ENCODE peak calls at places on chromosome 15, in ten cellular contexts. Y is colonic mucosa; Q is nephron progenitor cell; P is Right ventricle myocardium inferior; K is Kasumi-1; E is skeletal muscle cell; W is retinal pigment epithelial cell; C is stimulated activated naive CD8-positive, alpha-beta T cell treated with anti-CD3 and anti-CD28 coated beads, Interleukin-15, Interleukin-2, amounts not matched to agents 100 U/mL and 50 U/mL, for 24 hours; F is activated CD4-positive, alpha-beta T cell treated with anti-CD3 and anti-CD28 coated beads, Interleukin-2, amount 10 ng/mL, durations not matched to agents 7 days and 5 days; M is EH. R is an unnamed sample.

GRCh38 chr15:84840741-84841429 is 23.7 kb downstream of the ALPK3 start:
- DNase-seq in M (peak), Y (peak), W (peak), F (no peak), C (no peak), Q (no peak), K (no peak), P (peak), E (no peak), R (peak)

GRCh38 chr15:40747685-40748631 is 7.1 kb downstream of the RMDN3 start:
- DNase-seq in Y (no peak), Q (no peak), E (no peak), K (no peak), M (no peak), F (no peak), C (no peak), P (no peak), W (no peak), R (no peak)

GRCh38 chr15:57665939-57666338 is 40.6 kb upstream of the POLR2M start:
- DNase-seq in M (peak), P (no peak), Q (no peak), E (no peak), F (no peak), K (no peak), C (no peak), W (no peak), Y (no peak), R (no peak)

GRCh38 chr15:99564221-99565030 is 1.4 kb upstream of the MEF2A start:
- DNase-seq in W (peak), P (no peak), F (no peak), C (no peak), E (no peak), Q (peak), Y (peak), M (peak), K (peak), R (peak)

GRCh38 chr15:75215107-75216004 is 13.7 kb downstream of the C15orf39 start:
- DNase-seq in K (no peak), C (no peak), P (peak), E (no peak), W (no peak), M (no peak), F (no peak), Q (no peak), Y (no peak), R (no peak)

GRCh38 chr15:42404461-42405235 is 45.3 kb downstream of the CAPN3 start:
- DNase-seq in P (no peak), M (no peak), Q (no peak), W (peak), F (no peak), K (no peak), Y (no peak), C (no peak), E (no peak), R (no peak)

GRCh38 chr15:77851086-77851485 is 218.4 kb upstream of the LINGO1 start:
- DNase-seq in P (no peak), C (no peak), M (no peak), Q (no peak), Y (no peak), F (no peak), K (no peak), E (no peak), W (no peak), R (no peak)

GRCh38 chr15:58420579-58421043 is 11.2 kb upstream of the LIPC start:
- DNase-seq in K (no peak), F (no peak), W (no peak), Q (no peak), Y (no peak), C (no peak), E (no peak), P (no peak), M (no peak), R (no peak)

GRCh38 chr15:52004806-52005205 is 14.2 kb upstream of the MAPK6 start:
- DNase-seq in C (no peak), F (no peak), M (no peak), Q (no peak), Y (no peak), W (no peak), K (no peak), E (no peak), P (no peak), R (no peak)

GRCh38 chr15:35697549-35698299 is 151.8 kb upstream of the DPH6 start:
- DNase-seq in P (no peak), W (peak), K (no peak), Y (no peak), F (no peak), C (no peak), Q (no peak), E (no peak), M (peak), R (no peak)

GRCh38 chr15:96322401-96323249 is 7.9 kb upstream of the NR2F2 start:
- DNase-seq in W (no peak), Q (peak), E (no peak), P (peak), Y (peak), C (no peak), M (peak), K (no peak), F (no peak), R (no peak)

GRCh38 chr15:74955796-74956647 is 550 bp downstream of the RPP25 start:
- DNase-seq in E (no peak), Q (peak), Y (peak), M (peak), K (peak), C (peak), F (peak), W (no peak), P (peak), R (no peak)

GRCh38 chr15:99148851-99149276 is 44.0 kb downstream of the SYNM start:
- DNase-seq in F (no peak), C (no peak), W (no peak), Q (no peak), E (no peak), P (no peak), K (no peak), M (no peak), Y (no peak), R (no peak)

GRCh38 chr15:50183112-50183794 is 1.3 kb downstream of the SLC27A2 start:
- DNase-seq in K (no peak), Y (peak), W (no peak), P (no peak), E (no peak), Q (no peak), F (peak), M (no peak), C (peak), R (no peak)

GRCh38 chr15:91357011-91357410 is 257.0 kb downstream of the SV2B start:
- DNase-seq in P (no peak), Q (no peak), F (no peak), M (no peak), C (no peak), Y (no peak), W (no peak), E (no peak), K (peak), R (peak)

GRCh38 chr15:47587938-47588817 is 129.1 kb upstream of the SEMA6D start:
- DNase-seq in F (no peak), W (no peak), M (no peak), Q (no peak), E (peak), Y (no peak), K (no peak), C (no peak), P (no peak), R (no peak)

GRCh38 chr15:62904511-62904910 is 138.0 kb upstream of the TPM1 start:
- DNase-seq in F (peak), C (no peak), M (no peak), Y (no peak), P (no peak), K (no peak), E (no peak), Q (no peak), W (no peak), R (no peak)

GRCh38 chr15:73560501-73561117 is 72.6 kb downstream of the NPTN start:
- DNase-seq in W (peak), M (peak), C (no peak), F (peak), E (peak), Q (no peak), Y (peak), K (peak), P (no peak), R (peak)

GRCh38 chr15:77496710-77497107 is 76.0 kb downstream of the HMG20A start:
- DNase-seq in P (peak), F (peak), Q (peak), Y (peak), C (peak), M (peak), W (peak), K (peak), E (peak), R (peak)

GRCh38 chr15:29695486-29696167 is 126.6 kb downstream of the TJP1 start:
- DNase-seq in C (no peak), F (no peak), Y (no peak), Q (no peak), W (no peak), M (peak), P (no peak), K (no peak), E (no peak), R (no peak)

GRCh38 chr15:62439543-62440016 is 274.5 kb upstream of the C2CD4B start:
- DNase-seq in K (no peak), M (peak), P (no peak), F (no peak), C (no peak), Q (no peak), E (no peak), Y (no peak), W (no peak), R (no peak)

GRCh38 chr15:80999623-81000036 is 1.1 kb upstream of the TLNRD1 start:
- DNase-seq in E (no peak), K (no peak), Y (peak), P (no peak), Q (no peak), W (no peak), C (peak), F (peak), M (no peak), R (peak)

GRCh38 chr15:36358094-36358961 is 221.1 kb upstream of the CDIN1 start:
- DNase-seq in C (no peak), Q (no peak), K (no peak), P (no peak), M (peak), W (peak), F (no peak), Y (no peak), E (peak), R (no peak)

GRCh38 chr15:47473857-47474256 is 243.4 kb upstream of the SEMA6D start:
- DNase-seq in K (no peak), W (no peak), F (no peak), E (peak), P (peak), Q (no peak), C (no peak), M (no peak), Y (no peak), R (no peak)

GRCh38 chr15:26870346-26870745 is 3.5 kb downstream of the GABRA5 start:
- DNase-seq in Y (no peak), K (no peak), W (no peak), P (no peak), C (no peak), E (no peak), M (no peak), F (no peak), Q (no peak), R (no peak)

GRCh38 chr15:85379403-85380131 is 836 bp upstream of the AKAP13 start:
- DNase-seq in W (no peak), C (peak), F (peak), E (no peak), Q (no peak), K (peak), P (no peak), Y (peak), M (peak), R (no peak)

R was measured in GF-D8.